ENCODE peak calls at places on chromosomes 4 and X, in seven cellular contexts. Y is suprapubic skin; C is fibroblast of lung; P is astrocyte; H is brain microvascular endothelial cell; D is CD4-positive, CD25-positive, alpha-beta regulatory T cell; F is SJCRH30. T is an unnamed sample.

GRCh38 chr4:165207016-165207430 is 338 bp upstream of the KLHL2 start:
- DNase-seq in P (peak; percentile 32), C (peak; percentile 35), D (no peak), H (peak; percentile 8), Y (no peak), F (no peak), T (no peak)

GRCh38 chr4:67762091-67762490 is 7.9 kb upstream of the GNRHR start:
- DNase-seq in F (no peak), Y (no peak), P (peak; percentile 56), D (peak; percentile 1), C (peak; percentile 58), H (peak; percentile 11), T (no peak)

GRCh38 chr4:1998296-1998695 is 10.5 kb downstream of the NELFA start:
- DNase-seq in H (no peak), P (peak; percentile 12), D (no peak), F (no peak), C (no peak), Y (no peak), T (no peak)

GRCh38 chrX:98506907-98507306 is 1623.2 kb downstream of the RPA4 start:
- DNase-seq in D (no peak), C (no peak), Y (no peak), H (no peak), P (no peak), F (no peak), T (no peak)

GRCh38 chr4:147546341-147546740 is 65.4 kb downstream of the EDNRA start:
- DNase-seq in P (peak; percentile 96), F (no peak), H (peak; percentile 95), Y (no peak), C (peak; percentile 98), D (no peak), T (no peak)

GRCh38 chrX:153511784-153512500 is 5.5 kb upstream of the ATP2B3 start:
- DNase-seq in F (no peak), D (no peak), Y (no peak), H (no peak), C (no peak), P (no peak), T (no peak)

GRCh38 chrX:30668581-30668980 is 15.4 kb downstream of the GK start:
- DNase-seq in F (no peak), Y (no peak), H (no peak), C (no peak), P (no peak), D (no peak), T (no peak)

GRCh38 chr4:6986781-6987565 is 56.2 kb upstream of the TADA2B start:
- DNase-seq in H (peak; percentile 84), Y (peak; percentile 96), C (peak; percentile 93), F (peak; percentile 94), D (peak; percentile 92), P (peak; percentile 77), T (peak; percentile 92)

GRCh38 chr4:1896658-1896991 is 25.4 kb downstream of the NSD2 start:
- DNase-seq in F (no peak), D (no peak), P (no peak), C (no peak), Y (no peak), H (no peak), T (no peak)

GRCh38 chr4:138540056-138540800 is 298.1 kb upstream of the SLC7A11 start:
- DNase-seq in H (no peak), D (no peak), F (no peak), P (peak; percentile 59), Y (no peak), C (no peak), T (no peak)

GRCh38 chr4:91837608-91838029 is 466.1 kb upstream of the GRID2 start:
- DNase-seq in H (no peak), Y (no peak), C (peak; percentile 0), P (peak; percentile 74), F (no peak), D (no peak), T (no peak)

GRCh38 chrX:151393514-151393913 is 3.5 kb upstream of the VMA21 start:
- DNase-seq in F (no peak), C (no peak), Y (no peak), P (no peak), H (no peak), D (peak; percentile 81), T (peak; percentile 83)

GRCh38 chrX:46710927-46711623 is 47.8 kb downstream of the SLC9A7 start:
- DNase-seq in H (no peak), C (no peak), P (no peak), F (no peak), Y (no peak), D (no peak), T (no peak)

GRCh38 chr4:105978684-105979296 is 83.5 kb downstream of the NPNT start:
- DNase-seq in P (peak; percentile 55), D (no peak), F (peak; percentile 17), C (peak; percentile 24), Y (no peak), H (peak; percentile 31), T (no peak)

GRCh38 chr4:145825255-145825654 is 113.4 kb downstream of the ZNF827 start:
- DNase-seq in P (no peak), Y (no peak), H (no peak), F (no peak), C (no peak), D (no peak), T (no peak)

GRCh38 chr4:99179626-99180025 is 35.5 kb upstream of the ADH4 start:
- DNase-seq in D (no peak), P (no peak), F (no peak), H (no peak), C (no peak), Y (no peak), T (no peak)

GRCh38 chr4:69896530-69897116 is 34.2 kb upstream of the CSN1S1 start:
- DNase-seq in D (no peak), F (no peak), P (no peak), C (peak; percentile 62), H (no peak), Y (no peak), T (no peak)

GRCh38 chr4:93731448-93731847 is 97.1 kb upstream of the ATOH1 start:
- DNase-seq in P (peak; percentile 3), Y (no peak), H (peak; percentile 6), F (peak; percentile 53), C (peak; percentile 5), D (no peak), T (no peak)

GRCh38 chr4:184441461-184442392 is 32.6 kb downstream of the IRF2 start:
- DNase-seq in Y (no peak), C (peak; percentile 24), H (no peak), D (no peak), F (no peak), P (no peak), T (no peak)

GRCh38 chr4:156158747-156159146 is 205.1 kb upstream of the CTSO start:
- DNase-seq in Y (no peak), C (no peak), D (no peak), P (no peak), H (no peak), F (no peak), T (no peak)

GRCh38 chr4:6293097-6293445 is 23.4 kb downstream of the WFS1 start:
- DNase-seq in F (no peak), H (no peak), D (no peak), P (no peak), Y (no peak), C (no peak), T (no peak)

GRCh38 chrX:104085919-104086318 is 9.9 kb upstream of the TMSB15C start:
- DNase-seq in D (no peak), C (no peak), H (no peak), P (no peak), F (no peak), Y (no peak), T (no peak)

GRCh38 chrX:74061879-74062278 is 242.1 kb upstream of the ZCCHC13 start:
- DNase-seq in C (no peak), D (no peak), P (no peak), H (no peak), F (no peak), Y (no peak), T (no peak)

GRCh38 chr4:13543648-13544555 is at the start of gene NKX3-2:
- DNase-seq in H (no peak), C (no peak), D (no peak), F (no peak), P (no peak), Y (no peak), T (no peak)

GRCh38 chrX:14026121-14026520 is 3.6 kb downstream of the GEMIN8 start:
- DNase-seq in C (no peak), D (no peak), P (no peak), F (no peak), H (no peak), Y (no peak), T (no peak)

GRCh38 chrX:129695535-129695934 is 40.8 kb upstream of the APLN start:
- DNase-seq in P (no peak), D (no peak), C (no peak), H (no peak), Y (no peak), F (no peak), T (no peak)

GRCh38 chr4:24965627-24966026 is 52.8 kb upstream of the CCDC149 start:
- DNase-seq in D (peak; percentile 0), F (no peak), Y (no peak), H (no peak), C (peak; percentile 4), P (no peak), T (no peak)
- H3K4me3 ChIP-seq in D (no peak overlapping the region), F (no peak overlapping the region), Y (no peak overlapping the region), H (no peak overlapping the region), C (no peak overlapping the region), P (no peak overlapping the region), T (no peak overlapping the region)

DNA sequence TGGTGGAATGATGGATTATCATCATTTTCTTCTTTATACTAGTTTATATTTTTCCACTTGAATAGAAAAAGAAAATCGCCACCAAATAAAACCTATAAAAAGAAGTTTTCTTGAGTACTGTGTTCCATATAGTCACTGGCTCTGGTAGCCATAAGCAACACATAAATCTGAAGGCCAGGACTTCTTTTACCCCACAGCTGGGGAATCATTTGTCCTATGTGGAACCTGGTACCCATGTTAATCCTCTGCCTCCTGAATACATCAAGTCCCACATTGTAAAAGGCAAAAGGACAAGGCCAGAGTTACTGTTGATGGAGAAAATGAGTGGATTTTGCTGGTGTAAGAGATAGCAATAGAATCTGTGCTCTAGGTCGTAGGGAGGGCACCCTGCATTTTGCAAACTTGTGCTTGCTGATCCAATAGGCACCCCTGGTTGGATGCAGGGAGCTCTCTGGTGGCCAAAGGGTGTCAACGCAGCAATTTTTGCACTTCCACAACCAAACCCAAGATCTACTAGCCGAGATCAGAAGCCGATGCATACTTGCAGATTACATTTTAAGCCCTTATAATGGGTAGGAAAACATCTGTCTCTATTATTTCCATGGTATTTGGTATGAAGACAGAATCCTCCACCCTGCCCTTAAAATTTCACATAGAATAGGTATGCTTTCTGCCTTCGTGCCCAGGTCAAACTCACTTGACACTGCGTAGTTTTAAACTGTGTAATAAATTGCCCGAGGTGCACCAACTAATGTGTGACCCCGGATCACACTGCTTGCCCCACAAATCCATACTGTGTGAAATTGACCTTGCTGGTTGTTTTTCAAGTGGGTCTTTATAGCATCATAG is 146.2 kb upstream of the SCML1 start:
- DNase-seq in D (no peak), F (peak; percentile 59), C (peak; percentile 94), Y (no peak), P (peak; percentile 67), H (peak; percentile 66), T (no peak)
- H3K27ac ChIP-seq in D (no peak overlapping the region), F (no peak overlapping the region), C (no peak overlapping the region), Y (no peak overlapping the region), P (peak overlapping the region; percentile 75), H (peak overlapping the region; percentile 65), T (no peak overlapping the region)

GRCh38 chrX:39675619-39676018 is 422.1 kb downstream of the BCOR start:
- DNase-seq in C (no peak), H (no peak), P (no peak), D (no peak), Y (no peak), F (no peak), T (no peak)
- H3K36me3 ChIP-seq in C (no peaks in the 10 kb centered on the region), H (no peaks in the 10 kb centered on the region), P (no peaks in the 10 kb centered on the region), D (no peaks in the 10 kb centered on the region), Y (no peaks in the 10 kb centered on the region), F (no peaks in the 10 kb centered on the region), T (no peaks in the 10 kb centered on the region)

GRCh38 chr4:88015659-88016295 is 8.3 kb downstream of the PKD2 start:
- DNase-seq in P (no peak), Y (no peak), H (no peak), D (no peak), F (no peak), C (no peak), T (no peak)
- H3K4me3 ChIP-seq in P (no peak overlapping the region), Y (no peak overlapping the region), H (no peak overlapping the region), D (no peak overlapping the region), F (no peak overlapping the region), C (no peak overlapping the region), T (no peak overlapping the region)